ENCODE peak calls at places on chromosomes 1 and 21, in ten cellular contexts. D is HCT116, B is neuronal stem cell, C is left ventricle myocardium inferior, Q is A549, P is colonic mucosa, W is heart left ventricle, G is adrenal gland, N is heart right ventricle, Z is hepatocyte. A is an unnamed sample.

GRCh38 chr1:143735764-143736461 is 235.9 kb downstream of the FAM72C start:
- DNase-seq in D (no peak), B (peak), C (no peak), Q (peak), P (peak), W (no peak), G (peak), N (no peak), Z (no peak), A (no peak)

GRCh38 chr1:15178571-15179484 is 25.3 kb downstream of the TMEM51 start:
- DNase-seq in D (peak), B (no peak), C (no peak), Q (no peak), P (peak), W (no peak), G (peak), N (no peak), Z (peak), A (peak)

GRCh38 chr1:4084896-4085295 is 184.8 kb upstream of the C1orf174 start:
- DNase-seq in D (no peak), B (no peak), C (no peak), Q (no peak), P (no peak), W (no peak), G (no peak), N (no peak), Z (no peak), A (no peak)

GRCh38 chr21:41725421-41726021 is 41.3 kb downstream of the RIPK4 start:
- DNase-seq in D (no peak), B (no peak), C (no peak), Q (no peak), P (no peak), W (peak), G (no peak), N (no peak), Z (no peak), A (no peak)

GRCh38 chr1:99969260-99969728 is 502 bp upstream of the SLC35A3 start:
- DNase-seq in D (peak), B (no peak), C (no peak), Q (no peak), P (no peak), W (no peak), G (no peak), N (no peak), Z (peak), A (no peak)

GRCh38 chr1:103106426-103107321 is 1.6 kb downstream of the COL11A1 start:
- DNase-seq in D (peak), B (peak), C (no peak), Q (peak), P (no peak), W (no peak), G (peak), N (no peak), Z (peak), A (no peak)

GRCh38 chr1:202170726-202171125 is 10.3 kb upstream of the PTPN7 start:
- DNase-seq in D (no peak), B (no peak), C (no peak), Q (no peak), P (no peak), W (no peak), G (no peak), N (no peak), Z (no peak), A (no peak)

GRCh38 chr1:41486892-41487728 is 2.6 kb upstream of the EDN2 start:
- DNase-seq in D (no peak), B (peak), C (no peak), Q (no peak), P (no peak), W (peak), G (no peak), N (no peak), Z (no peak), A (peak)

GRCh38 chr1:221574529-221574928 is 167.4 kb downstream of the DUSP10 start:
- DNase-seq in D (no peak), B (no peak), C (no peak), Q (no peak), P (no peak), W (no peak), G (no peak), N (no peak), Z (no peak), A (no peak)

GRCh38 chr21:42219606-42220137 is 732 bp downstream of the ABCG1 start:
- DNase-seq in D (no peak), B (no peak), C (peak), Q (no peak), P (no peak), W (peak), G (peak), N (peak), Z (peak), A (no peak)

GRCh38 chr1:32816676-32817158 is 441 bp downstream of the YARS1 start:
- DNase-seq in D (no peak), B (no peak), C (no peak), Q (peak), P (no peak), W (no peak), G (no peak), N (no peak), Z (peak), A (no peak)

DNA sequence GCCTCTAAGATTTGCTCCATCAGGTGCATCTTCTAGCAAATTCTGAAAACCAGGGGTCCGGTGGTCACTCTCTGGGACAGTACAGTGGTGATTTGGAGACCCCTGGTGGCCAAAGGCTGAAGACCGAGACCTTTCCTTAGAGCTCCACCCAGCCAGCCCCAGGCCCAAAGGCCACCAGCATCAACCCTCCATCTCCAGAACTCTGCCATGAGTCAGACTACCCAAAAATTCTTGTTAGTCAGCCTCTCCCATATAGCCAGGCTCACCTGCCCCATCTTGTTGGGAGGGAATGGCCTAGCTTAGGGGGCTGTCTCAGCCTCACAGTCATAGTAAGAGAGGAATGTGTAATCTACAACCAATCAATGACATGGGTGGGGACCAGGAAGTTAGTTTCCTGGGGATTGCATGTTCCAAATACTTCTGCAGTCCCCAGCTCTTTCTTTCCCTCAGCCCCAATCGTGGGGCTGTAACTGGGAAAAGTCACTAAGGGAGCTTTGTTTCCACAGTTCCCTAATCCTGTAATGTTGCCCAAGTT is 9.8 kb upstream of the COL8A2 start:
- DNase-seq in D (no peak), B (peak), C (peak), Q (peak), P (peak), W (no peak), G (no peak), N (no peak), Z (peak), A (peak)
- H3K27ac ChIP-seq in D (no peak), B (no peak), C (peak), Q (no peak), P (no peak), W (peak), G (peak), N (no peak), Z (peak), A (no peak)

DNA sequence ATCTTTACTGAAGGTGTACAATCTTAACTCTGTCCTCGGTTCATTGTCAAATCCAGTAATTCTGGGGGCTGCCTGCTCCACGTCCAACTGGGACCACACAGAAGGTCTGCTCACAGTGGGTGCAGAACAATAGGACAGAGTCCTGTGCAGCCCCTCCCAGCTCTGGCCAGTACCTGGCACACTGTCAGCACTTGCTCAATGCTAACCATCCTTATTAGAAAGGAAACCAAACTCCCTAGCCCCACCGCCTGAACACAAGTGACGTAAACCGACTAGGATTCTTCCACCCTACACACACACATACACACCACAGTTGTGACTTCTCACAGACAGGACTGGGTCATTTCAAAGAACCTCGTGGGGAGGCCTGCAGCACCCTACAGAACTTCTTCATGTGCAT is 5.2 kb downstream of the BCAR3 start:
- DNase-seq in D (no peak), B (no peak), C (peak), Q (no peak), P (no peak), W (no peak), G (no peak), N (peak), Z (no peak), A (no peak)
- H3K27ac ChIP-seq in D (no peak), B (no peak), C (peak), Q (peak), P (no peak), W (peak), G (no peak), N (peak), Z (no peak), A (no peak)

GRCh38 chr1:211337430-211338227 is 11.0 kb downstream of the TRAF5 start:
- DNase-seq in D (no peak), B (no peak), C (no peak), Q (no peak), P (no peak), W (no peak), G (no peak), N (no peak), Z (no peak), A (no peak)
- H3K27ac ChIP-seq in D (no peak), B (no peak), C (no peak), Q (no peak), P (no peak), W (no peak), G (no peak), N (no peak), Z (no peak), A (no peak)

DNA sequence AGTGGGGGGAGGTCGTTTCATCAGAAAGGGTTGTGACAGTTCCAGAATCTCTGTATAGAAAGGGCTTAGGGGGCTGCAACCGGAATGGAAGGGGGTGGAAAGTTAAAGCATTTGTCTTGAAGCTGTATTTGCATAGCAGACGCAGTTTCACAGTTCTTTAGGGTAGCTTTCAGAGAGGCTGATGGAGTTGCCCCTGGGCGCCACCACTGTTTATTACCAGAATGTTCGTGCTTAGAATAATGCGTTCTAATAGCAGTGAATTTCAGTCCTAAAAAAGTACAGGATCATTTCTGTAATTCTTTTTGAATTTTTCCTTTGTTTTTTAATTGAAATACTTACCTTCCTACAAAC is 1.3 kb downstream of the EXO1 start:
- DNase-seq in D (no peak), B (no peak), C (no peak), Q (no peak), P (no peak), W (no peak), G (no peak), N (no peak), Z (no peak), A (no peak)
- H3K27ac ChIP-seq in D (no peak), B (no peak), C (no peak), Q (peak), P (no peak), W (no peak), G (no peak), N (no peak), Z (no peak), A (no peak)

A was measured in SJCRH30.